ENCODE peak calls at places on chromosomes 1 and 21, in six cellular contexts. M, Z, I, S, H and D are unnamed samples.

GRCh38 chr1:163046071-163046470 is 23.1 kb upstream of the RGS4 start:
- DNase-seq in H (peak), I (peak), M (no peak), Z (no peak), S (no peak), D (peak)

GRCh38 chr1:116794804-116795481 is 40.7 kb downstream of the CD2 start:
- DNase-seq in M (no peak), S (no peak), I (no peak), H (no peak), Z (no peak), D (no peak)

GRCh38 chr1:208333676-208334075 is 89.5 kb upstream of the PLXNA2 start:
- DNase-seq in I (no peak), Z (no peak), H (no peak), S (no peak), M (no peak), D (no peak)

GRCh38 chr21:43025636-43026180 is 49.9 kb downstream of the CBS start:
- DNase-seq in S (no peak), I (no peak), Z (peak), M (no peak), H (peak), D (no peak)

GRCh38 chr1:7560601-7561181 is 210.4 kb upstream of the VAMP3 start:
- DNase-seq in H (no peak), Z (no peak), I (no peak), M (no peak), S (no peak), D (no peak)

GRCh38 chr1:36248250-36248894 is 24.1 kb downstream of the THRAP3 start:
- DNase-seq in I (peak), S (no peak), M (peak), H (peak), Z (peak), D (peak)

GRCh38 chr1:208980590-208980989 is 602.9 kb upstream of the CAMK1G start:
- DNase-seq in M (no peak), H (no peak), Z (no peak), I (peak), S (no peak), D (peak)

GRCh38 chr1:200744143-200744542 is 5.5 kb downstream of the CAMSAP2 start:
- DNase-seq in Z (no peak), H (no peak), I (no peak), S (no peak), M (no peak), D (no peak)

GRCh38 chr1:11184973-11185372 is 4.2 kb upstream of the ANGPTL7 start:
- DNase-seq in I (no peak), Z (no peak), H (no peak), S (no peak), M (no peak), D (no peak)

GRCh38 chr1:151058682-151059341 is 610 bp downstream of the CDC42SE1 start:
- DNase-seq in I (peak), M (peak), H (peak), S (no peak), Z (no peak), D (peak)

GRCh38 chr21:45022736-45023135 is 51.6 kb upstream of the ADARB1 start:
- DNase-seq in I (no peak), S (no peak), Z (no peak), H (no peak), M (no peak), D (no peak)

GRCh38 chr1:67534627-67535065 is 104.4 kb upstream of the SERBP1 start:
- DNase-seq in I (no peak), S (no peak), Z (no peak), H (peak), M (no peak), D (peak)

GRCh38 chr21:42421018-42421793 is 17.5 kb downstream of the UBASH3A start:
- DNase-seq in S (no peak), I (no peak), H (no peak), Z (no peak), M (no peak), D (no peak)

GRCh38 chr1:175735144-175735543 is 8.3 kb downstream of the TNR start:
- DNase-seq in Z (no peak), H (no peak), I (no peak), M (no peak), S (no peak), D (no peak)

GRCh38 chr1:188689542-188689941 is 1788.1 kb downstream of the BRINP3 start:
- DNase-seq in H (peak), I (peak), Z (no peak), M (no peak), S (no peak), D (no peak)

GRCh38 chr1:230894032-230894431 is 25.7 kb upstream of the C1orf198 start:
- DNase-seq in S (no peak), I (no peak), H (no peak), M (no peak), Z (no peak), D (no peak)

GRCh38 chr1:70048336-70048735 is 157.0 kb downstream of the LRRC40 start:
- DNase-seq in M (no peak), H (peak), S (no peak), I (no peak), Z (no peak), D (no peak)

GRCh38 chr1:39938856-39939255 is 16.1 kb upstream of the MFSD2A start:
- DNase-seq in H (no peak), M (no peak), Z (no peak), S (no peak), I (no peak), D (no peak)

GRCh38 chr1:110227774-110228173 is 17.7 kb downstream of the KCNC4 start:
- DNase-seq in S (no peak), Z (no peak), M (no peak), I (no peak), H (no peak), D (no peak)

DNA sequence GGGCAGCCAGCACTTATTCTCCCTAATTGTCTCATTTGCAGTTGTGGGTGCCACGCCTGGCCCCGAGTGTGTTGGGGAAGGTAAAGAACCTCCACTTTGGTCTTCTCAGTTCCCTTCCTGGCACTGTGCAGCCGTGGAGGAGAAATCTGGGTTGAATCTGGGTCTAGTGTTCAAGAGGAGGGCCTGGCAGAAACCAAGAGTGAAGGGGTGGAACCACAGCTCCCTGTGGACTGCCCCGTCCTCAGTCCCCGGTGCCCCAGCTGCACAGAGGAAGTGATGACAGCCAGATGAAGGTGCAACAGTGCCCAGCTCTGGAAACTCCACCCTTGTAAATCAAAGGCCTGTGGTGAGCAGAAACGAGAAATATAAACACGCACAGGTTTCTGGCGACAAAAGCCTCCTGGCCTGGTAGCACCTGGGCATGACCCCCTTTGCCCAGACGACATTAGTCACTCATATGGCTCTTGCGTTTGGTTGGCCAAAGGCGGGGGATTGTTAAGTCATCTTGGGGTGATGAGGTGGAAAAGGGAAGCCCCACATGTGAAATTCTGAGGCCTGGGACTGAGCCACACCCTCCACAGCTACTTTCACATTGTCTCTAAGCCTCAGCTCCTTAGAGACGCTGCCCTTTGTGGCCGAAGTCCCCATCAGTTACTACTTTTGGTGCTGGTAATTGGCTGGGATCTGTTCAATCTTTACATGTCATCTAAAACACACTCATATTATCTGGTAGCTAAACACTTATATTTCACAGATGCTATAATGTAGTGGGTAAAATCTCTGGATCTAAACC is 4.2 kb upstream of the ECE1 start:
- DNase-seq in M (no peak), Z (no peak), S (peak), I (peak), H (no peak), D (peak)
- H3K4me3 ChIP-seq in M (no peak), Z (no peak), S (peak), I (no peak), H (no peak), D (no peak)

GRCh38 chr1:15038232-15039016 is 115.1 kb upstream of the TMEM51 start:
- DNase-seq in I (peak), H (peak), Z (no peak), M (no peak), S (no peak), D (peak)
- TF ChIP-seq CTCF in I (peak), H (peak), Z (peak), M (no peak), S (no peak), D (peak)

GRCh38 chr1:16207318-16208269 is 4.9 kb downstream of the ARHGEF19 start:
- DNase-seq in I (no peak), H (no peak), S (no peak), M (peak), Z (no peak), D (no peak)
- H3K4me3 ChIP-seq in I (peak), H (peak), S (peak), M (no peak), Z (peak), D (peak)

DNA sequence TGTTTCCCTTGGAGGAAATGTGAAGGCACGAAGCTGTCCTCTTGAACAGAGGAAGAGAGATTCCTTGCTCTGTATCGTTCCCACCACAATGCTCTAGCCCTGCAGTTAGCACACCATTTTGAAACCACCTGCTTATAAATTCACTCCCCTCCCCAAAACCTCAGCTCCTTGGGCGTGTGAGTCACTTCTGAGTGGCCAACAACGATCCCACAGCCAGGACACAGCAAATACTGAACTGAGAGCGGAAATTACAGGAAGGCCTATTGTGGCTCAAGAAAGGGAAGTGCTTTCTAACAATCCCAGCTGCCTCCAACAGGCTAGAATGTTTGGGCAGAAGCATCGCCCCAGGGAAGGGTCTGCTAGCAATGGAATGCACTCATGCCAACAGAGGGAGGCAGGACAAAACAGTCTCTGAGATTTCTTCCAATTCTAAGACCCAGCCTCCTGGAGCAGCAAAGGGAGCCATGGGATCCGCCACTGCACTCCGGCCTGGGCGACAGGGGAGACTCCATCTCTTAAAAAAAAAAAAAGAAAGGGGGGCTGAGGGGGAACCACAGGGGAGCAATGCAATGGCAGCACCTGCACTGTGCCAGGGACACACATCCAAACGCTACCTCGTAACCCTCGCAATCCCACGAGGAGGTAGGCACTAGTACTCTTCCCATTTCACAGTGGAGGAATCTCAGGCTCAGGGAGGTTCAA is 1.9 kb downstream of the TMEM53 start:
- DNase-seq in M (no peak), I (peak), S (no peak), Z (no peak), H (peak), D (peak)
- TF ChIP-seq CTCF in M (no peak), I (no peak), S (no peak), Z (no peak), H (no peak), D (no peak)

DNA sequence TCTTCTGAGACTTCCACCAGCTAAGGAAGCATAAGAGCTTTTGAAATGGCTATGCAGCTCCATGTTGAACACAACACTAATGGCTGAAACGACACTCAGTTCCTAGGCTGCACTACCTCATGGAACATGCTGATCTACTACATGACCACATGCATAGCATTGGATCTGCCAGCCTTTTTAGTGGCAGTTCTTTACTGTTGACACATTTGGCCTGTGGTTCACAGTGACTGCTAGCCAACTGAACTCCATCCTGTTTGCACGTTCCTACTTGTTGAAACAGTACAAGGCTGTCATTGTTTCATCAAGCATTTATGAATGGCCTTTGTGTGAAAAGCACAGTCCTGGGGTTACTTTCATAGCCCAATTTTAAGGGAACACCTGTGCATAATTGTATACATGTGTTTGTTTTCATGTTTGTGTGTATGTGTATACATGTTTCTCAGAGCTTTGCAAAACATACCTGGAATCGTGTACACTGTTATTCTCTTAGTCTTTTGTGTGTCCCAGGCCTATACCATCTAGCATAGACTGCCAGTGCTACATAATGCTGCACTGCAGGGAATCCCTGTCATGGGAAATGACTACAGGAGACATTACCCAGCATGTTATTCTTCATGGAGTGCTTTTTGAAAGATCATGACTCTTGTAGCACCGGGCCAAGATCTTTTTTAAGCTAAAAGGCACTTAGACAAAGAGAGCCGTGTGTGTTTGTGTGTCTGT is 179.6 kb upstream of the ESRRG start:
- DNase-seq in H (peak), M (no peak), Z (no peak), I (peak), S (no peak), D (peak)
- H3K4me3 ChIP-seq in H (no peak), M (no peak), Z (no peak), I (peak), S (no peak), D (no peak)

DNA sequence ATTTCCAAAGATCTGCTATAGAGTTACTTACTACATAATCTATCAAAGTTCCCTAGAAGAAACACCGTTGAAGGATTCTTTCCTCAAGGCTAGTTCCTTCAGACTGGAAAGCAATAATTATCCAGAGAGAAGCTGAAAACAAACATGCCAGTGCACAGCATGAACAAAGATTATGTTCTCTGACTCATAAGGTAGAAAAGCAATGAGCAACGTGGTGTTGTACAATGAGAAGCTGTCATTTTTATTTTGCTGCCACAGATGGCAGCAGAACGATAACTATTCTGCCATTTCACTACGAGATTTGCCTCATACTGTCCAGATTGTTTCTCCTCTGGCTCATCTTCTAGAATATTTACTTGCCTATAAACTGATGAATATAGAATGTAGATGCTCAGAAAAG is 10.7 kb downstream of the EXTL2 start:
- DNase-seq in M (no peak), H (peak), S (no peak), Z (no peak), I (peak), D (peak)
- TF ChIP-seq CTCF in M (no peak), H (peak), S (no peak), Z (peak), I (peak), D (no peak)